ENCODE peak calls at places on chromosomes 7 and 10, in five cellular contexts. Y is astrocyte, G is H7, T is gastrocnemius medialis, Q is GM23248. N is an unnamed sample.

GRCh38 chr10:104641150-104642000 is at the start of gene SORCS3:
- DNase-seq in Y (no peak), G (peak; percentile 78), T (no peak), Q (peak; percentile 32), N (no peak)

GRCh38 chr10:71156436-71156835 is 55.9 kb upstream of the UNC5B start:
- DNase-seq in Y (peak; percentile 55), G (no peak), T (no peak), Q (no peak), N (no peak)

GRCh38 chr10:114043532-114044250 is at the start of gene ADRB1:
- DNase-seq in Y (peak; percentile 22), G (peak; percentile 91), T (peak; percentile 68), Q (peak; percentile 54), N (no peak)

GRCh38 chr10:29430101-29430500 is 141.2 kb downstream of the LYZL1 start:
- DNase-seq in Y (no peak), G (no peak), T (no peak), Q (peak; percentile 33), N (no peak)

GRCh38 chr10:125629758-125630376 is 53.1 kb downstream of the TEX36 start:
- DNase-seq in Y (peak; percentile 25), G (no peak), T (no peak), Q (peak; percentile 46), N (no peak)

GRCh38 chr7:88306590-88307048 is at the start of gene STEAP4:
- DNase-seq in Y (peak; percentile 44), G (peak; percentile 53), T (peak; percentile 63), Q (peak; percentile 77), N (no peak)

GRCh38 chr10:70312972-70313371 is 29.2 kb upstream of the NPFFR1 start:
- DNase-seq in Y (no peak), G (no peak), T (no peak), Q (peak; percentile 68), N (no peak)

GRCh38 chr7:120539321-120539720 is 266.3 kb downstream of the KCND2 start:
- DNase-seq in Y (no peak), G (no peak), T (no peak), Q (peak; percentile 29), N (no peak)

GRCh38 chr7:39017369-39017768 is 39.7 kb downstream of the POU6F2 start:
- DNase-seq in Y (no peak), G (no peak), T (no peak), Q (no peak), N (no peak)

GRCh38 chr7:77975672-77976480 is 177.3 kb downstream of the PHTF2 start:
- DNase-seq in Y (no peak), G (no peak), T (no peak), Q (no peak), N (no peak)

GRCh38 chr7:18096087-18096486 is 68.4 kb upstream of the PRPS1L1 start:
- DNase-seq in Y (no peak), G (no peak), T (no peak), Q (no peak), N (no peak)

GRCh38 chr7:118949031-118949430 is 724.5 kb downstream of the ANKRD7 start:
- DNase-seq in Y (peak; percentile 2), G (no peak), T (no peak), Q (no peak), N (no peak)

GRCh38 chr7:106345421-106346166 is 60.8 kb upstream of the NAMPT start:
- DNase-seq in Y (peak; percentile 49), G (no peak), T (no peak), Q (peak; percentile 45), N (no peak)

GRCh38 chr7:73937014-73937413 is 76.1 kb downstream of the TMEM270 start:
- DNase-seq in Y (no peak), G (no peak), T (no peak), Q (peak; percentile 55), N (no peak)

GRCh38 chr10:7162331-7162730 is 248.5 kb downstream of the SFMBT2 start:
- DNase-seq in Y (no peak), G (no peak), T (no peak), Q (no peak), N (no peak)

GRCh38 chr7:47474937-47475879 is 106.7 kb downstream of the TNS3 start:
- DNase-seq in Y (peak; percentile 97), G (peak; percentile 84), T (peak; percentile 97), Q (peak; percentile 98), N (peak; percentile 78)

GRCh38 chr7:118053353-118053752 is 130.6 kb upstream of the LSM8 start:
- DNase-seq in Y (no peak), G (no peak), T (no peak), Q (no peak), N (no peak)

DNA sequence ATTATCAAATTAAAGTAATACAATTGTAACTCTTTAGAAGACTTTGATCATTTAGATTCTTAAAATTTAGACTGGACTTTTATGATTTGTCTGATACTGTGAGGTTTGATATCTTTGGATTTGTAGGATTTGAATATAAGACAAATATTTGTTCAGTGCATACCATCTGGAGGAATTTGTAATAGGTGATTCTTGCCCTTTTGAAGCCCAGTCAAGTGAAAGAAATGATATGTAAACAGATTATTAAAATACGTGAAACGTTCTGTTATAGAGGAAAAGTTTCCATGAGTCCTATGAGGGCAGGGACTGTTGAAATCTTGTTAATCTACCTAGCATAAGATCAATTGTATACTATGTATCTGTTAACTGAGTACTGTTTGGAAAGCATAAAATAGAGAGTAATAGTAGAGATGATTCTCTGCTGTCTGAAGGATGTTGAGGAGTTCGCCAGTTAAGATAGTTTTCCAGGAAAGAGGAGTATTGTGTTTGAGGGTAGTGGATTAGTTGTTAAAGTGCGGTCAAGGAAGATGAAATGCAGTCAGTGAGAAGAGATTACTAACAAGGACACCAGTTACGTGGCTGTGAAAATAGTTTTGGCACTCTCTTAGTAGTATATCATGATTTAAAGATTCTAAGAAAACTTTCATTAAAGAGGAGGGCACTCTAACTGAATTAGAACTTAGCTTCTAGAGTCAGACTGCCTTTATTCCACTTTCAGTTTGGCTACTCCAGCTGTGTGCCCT is 14.4 kb downstream of the PDCD4 start:
- DNase-seq in Y (no peak), G (no peak), T (no peak), Q (no peak), N (no peak)
- H3K36me3 ChIP-seq in Y (peaks cover 18% of the 10 kb centered on the region), G (no peaks in the 10 kb centered on the region), T (no peaks in the 10 kb centered on the region), Q (peaks cover 81% of the 10 kb centered on the region), N (peaks cover 6% of the 10 kb centered on the region)

GRCh38 chr10:77796311-77796915 is 130.1 kb downstream of the DLG5 start:
- DNase-seq in Y (no peak), G (no peak), T (no peak), Q (no peak), N (no peak)
- H3K36me3 ChIP-seq in Y (peaks cover 15% of the 10 kb centered on the region), G (peaks cover 32% of the 10 kb centered on the region), T (no peaks in the 10 kb centered on the region), Q (peaks cover 4% of the 10 kb centered on the region), N (peaks cover 44% of the 10 kb centered on the region)

DNA sequence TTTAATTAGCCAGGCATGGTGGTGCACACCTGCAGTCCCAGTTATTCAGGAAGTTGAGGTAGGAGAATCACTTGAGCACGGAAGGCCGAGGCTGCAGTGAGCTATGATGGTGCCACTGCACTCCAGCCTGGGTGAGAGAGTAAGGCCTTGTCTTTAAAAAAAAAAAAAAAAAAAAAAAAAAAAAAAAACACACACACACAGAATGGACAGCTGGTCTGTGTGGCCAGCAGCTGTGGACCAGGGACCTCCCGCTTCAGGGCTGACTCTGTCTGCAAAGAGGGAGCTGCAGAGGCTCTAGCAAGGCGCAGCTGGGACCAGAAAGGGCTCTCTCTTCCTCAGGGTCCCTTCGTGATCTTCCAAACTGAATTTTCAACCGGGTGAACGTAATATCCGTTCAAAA is 53.6 kb upstream of the DNAAF5 start:
- DNase-seq in Y (no peak), G (peak; percentile 39), T (no peak), Q (no peak), N (no peak)
- H3K36me3 ChIP-seq in Y (no peaks in the 10 kb centered on the region), G (no peaks in the 10 kb centered on the region), T (no peaks in the 10 kb centered on the region), Q (no peaks in the 10 kb centered on the region), N (no peaks in the 10 kb centered on the region)

GRCh38 chr7:135683609-135684008 is 21.3 kb downstream of the STMP1 start:
- DNase-seq in Y (no peak), G (no peak), T (no peak), Q (no peak), N (no peak)

GRCh38 chr7:135682191-135682590 is 19.9 kb downstream of the STMP1 start:
- DNase-seq in Y (no peak), G (no peak), T (no peak), Q (peak; percentile 13), N (no peak)

GRCh38 chr7:135684134-135684533 is 21.8 kb downstream of the STMP1 start:
- DNase-seq in Y (peak; percentile 49), G (no peak), T (no peak), Q (peak; percentile 64), N (no peak)

GRCh38 chr7:135681758-135682157 is 19.4 kb downstream of the STMP1 start:
- DNase-seq in Y (no peak), G (no peak), T (no peak), Q (no peak), N (no peak)

DNA sequence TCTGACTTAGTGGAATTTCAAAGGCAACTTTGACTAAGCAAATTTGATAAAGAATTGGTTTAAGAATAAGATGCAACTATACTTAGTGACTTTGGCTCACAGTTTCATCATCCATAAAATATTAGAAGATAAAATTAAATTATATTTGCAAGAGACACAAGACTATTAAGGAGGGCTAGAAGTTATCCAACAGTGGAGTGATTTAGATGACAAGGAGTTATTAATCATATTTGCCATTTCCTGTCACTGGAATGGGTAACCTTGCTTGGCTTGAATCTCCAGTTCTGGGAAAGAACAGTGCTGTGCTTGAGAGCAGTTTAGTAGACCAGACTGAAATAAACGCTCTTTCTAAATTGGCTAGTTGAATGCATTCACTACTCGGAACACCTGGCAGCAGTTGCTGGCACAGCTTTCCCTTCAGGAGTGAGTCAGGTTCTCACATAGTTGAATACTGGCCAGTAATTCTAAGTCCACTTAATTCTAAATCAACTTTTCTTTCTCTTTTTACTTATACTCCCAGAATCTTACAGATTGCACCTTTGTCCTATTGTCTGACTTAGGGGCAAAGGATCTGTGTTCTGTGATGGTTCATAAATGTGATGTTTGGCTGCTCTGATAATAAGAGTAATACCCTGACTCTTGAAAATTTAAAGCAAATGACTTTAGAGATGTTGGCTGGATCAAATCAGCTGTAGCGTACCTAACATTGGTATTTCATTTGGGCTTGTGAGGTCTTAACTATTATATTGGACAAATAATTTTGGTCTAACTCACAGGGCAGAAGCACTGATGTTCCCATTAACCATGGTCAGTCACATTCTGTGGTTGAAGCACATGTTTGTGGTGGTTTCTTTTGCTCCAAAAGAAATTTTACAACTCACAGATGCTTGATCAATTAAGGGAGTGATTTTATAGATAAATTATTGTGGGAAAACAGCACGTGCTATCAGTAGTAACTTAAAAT is 16.6 kb downstream of the STMP1 start:
- DNase-seq in Y (peak; percentile 93), G (no peak), T (peak; percentile 49), Q (peak; percentile 80), N (peak; percentile 61)
- H3K36me3 ChIP-seq in Y (peaks cover 3% of the 10 kb centered on the region), G (no peaks in the 10 kb centered on the region), T (no peaks in the 10 kb centered on the region), Q (peaks cover 8% of the 10 kb centered on the region), N (peaks cover 4% of the 10 kb centered on the region)

DNA sequence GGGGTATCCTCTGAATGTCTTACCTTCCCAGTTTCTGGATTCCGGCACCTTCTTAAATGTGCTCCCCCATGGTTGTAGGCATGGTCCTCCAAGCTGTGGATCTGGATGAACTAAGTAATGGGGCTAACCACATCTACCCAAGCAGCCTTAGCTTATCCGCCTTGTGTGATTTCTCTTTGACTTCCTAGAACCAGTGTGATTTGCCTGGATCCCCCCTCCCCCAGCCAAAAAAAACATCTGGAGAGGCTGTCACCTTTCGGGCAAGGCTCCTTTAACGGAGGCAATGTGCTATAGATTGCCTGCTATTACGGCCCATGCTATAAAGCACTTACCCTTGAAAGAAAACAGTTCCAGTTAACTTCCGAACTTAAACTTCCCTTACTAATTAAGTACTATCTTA is 33.9 kb downstream of the C1GALT1 start:
- DNase-seq in Y (no peak), G (no peak), T (no peak), Q (no peak), N (no peak)
- H3K36me3 ChIP-seq in Y (no peaks in the 10 kb centered on the region), G (peaks cover 3% of the 10 kb centered on the region), T (no peaks in the 10 kb centered on the region), Q (peaks cover 12% of the 10 kb centered on the region), N (no peaks in the 10 kb centered on the region)